ENCODE peak calls at places on chromosomes 1 and 21, in seven cellular contexts. R is A549, O is ovary, I is tibial nerve, H is esophagus muscularis mucosa, E is H1, Y is stomach. S is an unnamed sample.

GRCh38 chr1:21139601-21140000 is 37.1 kb downstream of the EIF4G3 start:
- DNase-seq in R (no peak), O (no peak), I (peak), H (no peak), E (no peak), Y (no peak), S (no peak)

GRCh38 chr1:61051455-61052392 is 30.6 kb upstream of the NFIA start:
- DNase-seq in R (no peak), O (peak), I (peak), H (no peak), E (no peak), Y (no peak), S (no peak)

GRCh38 chr21:46069719-46070279 is 28.1 kb upstream of the COL6A2 start:
- DNase-seq in R (no peak), O (peak), I (no peak), H (no peak), E (no peak), Y (no peak), S (no peak)

GRCh38 chr1:231041705-231042261 is 1.7 kb upstream of the FAM89A start:
- DNase-seq in R (no peak), O (no peak), I (no peak), H (no peak), E (no peak), Y (no peak), S (no peak)

GRCh38 chr1:197464039-197464438 is 196.0 kb downstream of the CRB1 start:
- DNase-seq in R (no peak), O (peak), I (peak), H (no peak), E (no peak), Y (no peak), S (peak)

GRCh38 chr1:44170281-44170823 is 28.9 kb upstream of the KLF18 start:
- DNase-seq in R (no peak), O (no peak), I (no peak), H (no peak), E (no peak), Y (no peak), S (no peak)

GRCh38 chr1:220226752-220227151 is 45.5 kb downstream of the RAB3GAP2 start:
- DNase-seq in R (no peak), O (no peak), I (no peak), H (no peak), E (no peak), Y (no peak), S (no peak)

GRCh38 chr1:7407980-7408770 is 362.9 kb upstream of the VAMP3 start:
- DNase-seq in R (no peak), O (peak), I (no peak), H (peak), E (no peak), Y (peak), S (no peak)

GRCh38 chr1:47443530-47444316 is 5.9 kb downstream of the FOXD2 start:
- DNase-seq in R (no peak), O (no peak), I (no peak), H (no peak), E (no peak), Y (no peak), S (no peak)

GRCh38 chr1:202998836-202999750 is 8.1 kb upstream of the TMEM183A start:
- DNase-seq in R (peak), O (peak), I (peak), H (no peak), E (no peak), Y (peak), S (peak)

GRCh38 chr1:55700359-55701130 is 485.4 kb upstream of the USP24 start:
- DNase-seq in R (no peak), O (no peak), I (no peak), H (no peak), E (no peak), Y (no peak), S (no peak)

GRCh38 chr1:169001353-169001752 is 105.1 kb upstream of the ATP1B1 start:
- DNase-seq in R (no peak), O (no peak), I (no peak), H (no peak), E (no peak), Y (no peak), S (no peak)

GRCh38 chr1:169009666-169010065 is 96.8 kb upstream of the ATP1B1 start:
- DNase-seq in R (no peak), O (no peak), I (no peak), H (no peak), E (no peak), Y (no peak), S (no peak)

GRCh38 chr1:169005776-169006175 is 100.7 kb upstream of the ATP1B1 start:
- DNase-seq in R (no peak), O (no peak), I (no peak), H (no peak), E (no peak), Y (no peak), S (no peak)

DNA sequence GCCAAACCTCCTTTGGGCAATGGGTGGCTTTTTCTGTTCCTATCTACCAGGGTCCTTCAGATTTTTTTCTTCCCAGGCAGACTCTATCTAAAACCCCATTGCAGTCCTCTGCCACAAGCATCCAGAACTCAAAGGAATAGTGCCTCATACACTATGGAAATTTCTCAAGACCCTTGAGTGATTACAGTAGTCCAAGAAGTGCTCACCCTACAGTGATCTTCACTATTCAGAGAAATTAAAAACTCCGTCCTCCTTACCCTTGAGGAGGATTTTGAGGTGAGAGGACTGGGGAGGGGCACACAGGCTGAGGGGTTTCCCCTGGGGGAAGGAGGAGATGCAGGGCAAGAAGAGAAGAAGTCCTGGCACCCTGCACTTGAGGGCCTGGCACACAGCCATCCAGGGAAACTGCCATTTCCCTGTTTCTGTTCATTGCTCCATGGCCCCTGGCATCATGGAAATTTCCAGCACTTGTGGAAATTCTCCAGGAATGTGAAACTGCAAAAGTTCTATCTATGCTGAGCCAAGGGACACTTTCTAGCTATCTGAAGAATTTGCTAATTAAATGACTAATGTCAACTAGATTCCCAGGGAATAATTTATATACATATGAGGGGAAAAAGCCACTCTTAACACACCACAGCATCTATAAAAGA is 102.5 kb upstream of the ATP1B1 start:
- DNase-seq in R (peak), O (no peak), I (no peak), H (no peak), E (no peak), Y (peak), S (no peak)
- TF ChIP-seq EP300 in R (no peak), O (no peak), I (no peak), H (no peak), E (no peak), Y (no peak), S (peak)

GRCh38 chr1:172637522-172637921 is 21.4 kb upstream of the FASLG start:
- DNase-seq in R (no peak), O (no peak), I (no peak), H (no peak), E (no peak), Y (no peak), S (peak)

GRCh38 chr1:172638249-172638648 is 20.7 kb upstream of the FASLG start:
- DNase-seq in R (no peak), O (no peak), I (no peak), H (no peak), E (no peak), Y (no peak), S (no peak)

GRCh38 chr1:172641492-172641891 is 17.4 kb upstream of the FASLG start:
- DNase-seq in R (no peak), O (no peak), I (no peak), H (no peak), E (no peak), Y (no peak), S (no peak)

GRCh38 chr1:172640146-172640545 is 18.8 kb upstream of the FASLG start:
- DNase-seq in R (no peak), O (no peak), I (no peak), H (no peak), E (no peak), Y (no peak), S (no peak)

DNA sequence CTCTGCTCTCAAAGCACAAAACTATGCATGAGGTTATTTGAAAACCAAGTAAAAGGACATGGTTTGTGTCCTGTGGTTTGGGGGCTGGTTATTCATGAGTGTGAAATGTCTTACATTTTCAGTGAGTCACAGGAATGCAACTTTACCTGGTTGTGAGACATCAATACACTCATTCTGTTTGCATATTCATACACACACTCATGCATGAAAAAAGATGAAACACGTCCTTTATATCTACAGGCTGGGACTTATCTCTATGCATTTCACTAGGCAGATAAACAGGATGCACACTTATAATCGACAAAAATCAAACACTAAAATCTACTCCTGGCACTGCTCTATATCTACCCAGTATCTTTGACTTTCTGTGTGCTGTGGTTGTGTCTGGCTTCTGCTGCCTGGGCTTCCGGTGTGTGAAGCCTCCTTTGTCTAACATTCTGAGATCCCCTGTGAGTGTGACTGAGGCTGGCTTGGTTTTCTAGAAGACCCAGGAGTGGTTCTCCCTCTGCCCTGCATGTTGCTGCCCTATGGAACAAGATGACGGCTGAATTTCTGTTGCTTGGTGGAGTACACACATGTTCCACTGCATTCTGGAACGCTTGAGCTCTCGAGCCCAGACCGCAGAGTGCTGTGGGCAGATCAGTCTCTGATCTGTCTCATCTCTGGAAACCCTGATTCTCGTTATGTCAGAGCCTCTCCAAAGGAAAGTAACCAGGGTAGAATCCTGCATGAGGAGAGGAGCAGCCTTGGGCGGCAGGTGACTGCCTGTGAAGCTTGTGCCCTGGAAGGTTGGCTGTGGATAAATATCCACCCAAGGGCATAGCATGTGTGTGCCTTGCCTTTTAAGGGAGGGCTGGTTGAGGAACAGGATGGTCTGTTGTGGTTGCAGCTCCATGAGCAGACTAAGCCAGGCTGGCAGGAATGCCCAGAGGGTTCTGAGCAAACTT is 19.7 kb upstream of the FASLG start:
- DNase-seq in R (peak), O (no peak), I (no peak), H (no peak), E (no peak), Y (no peak), S (peak)
- TF ChIP-seq EP300 in R (no peak), O (no peak), I (no peak), H (no peak), E (no peak), Y (no peak), S (no peak)

GRCh38 chr1:40315239-40315794 is 1.8 kb downstream of the COL9A2 start:
- DNase-seq in R (peak), O (peak), I (peak), H (peak), E (peak), Y (peak), S (peak)
- TF ChIP-seq EP300 in R (no peak), O (no peak), I (peak), H (no peak), E (no peak), Y (no peak), S (peak)

GRCh38 chr1:167202049-167202448 is 18.6 kb upstream of the POU2F1 start:
- DNase-seq in R (no peak), O (no peak), I (no peak), H (no peak), E (no peak), Y (no peak), S (no peak)
- TF ChIP-seq EP300 in R (no peak), O (no peak), I (no peak), H (no peak), E (no peak), Y (no peak), S (no peak)

GRCh38 chr1:206890690-206891089 is 6.6 kb upstream of the IL24 start:
- DNase-seq in R (peak), O (no peak), I (no peak), H (no peak), E (no peak), Y (no peak), S (no peak)
- TF ChIP-seq EP300 in R (peak), O (no peak), I (peak), H (no peak), E (no peak), Y (no peak), S (no peak)

GRCh38 chr1:37726191-37726590 is 33.9 kb downstream of the CDCA8 start:
- DNase-seq in R (no peak), O (no peak), I (no peak), H (no peak), E (no peak), Y (no peak), S (no peak)

GRCh38 chr1:37728416-37728815 is 36.1 kb downstream of the CDCA8 start:
- DNase-seq in R (no peak), O (no peak), I (no peak), H (no peak), E (no peak), Y (no peak), S (no peak)

GRCh38 chr1:37727186-37727585 is 34.9 kb downstream of the CDCA8 start:
- DNase-seq in R (no peak), O (no peak), I (no peak), H (no peak), E (no peak), Y (no peak), S (no peak)

GRCh38 chr1:37724575-37724974 is 32.3 kb downstream of the CDCA8 start:
- DNase-seq in R (no peak), O (no peak), I (no peak), H (no peak), E (no peak), Y (no peak), S (no peak)

DNA sequence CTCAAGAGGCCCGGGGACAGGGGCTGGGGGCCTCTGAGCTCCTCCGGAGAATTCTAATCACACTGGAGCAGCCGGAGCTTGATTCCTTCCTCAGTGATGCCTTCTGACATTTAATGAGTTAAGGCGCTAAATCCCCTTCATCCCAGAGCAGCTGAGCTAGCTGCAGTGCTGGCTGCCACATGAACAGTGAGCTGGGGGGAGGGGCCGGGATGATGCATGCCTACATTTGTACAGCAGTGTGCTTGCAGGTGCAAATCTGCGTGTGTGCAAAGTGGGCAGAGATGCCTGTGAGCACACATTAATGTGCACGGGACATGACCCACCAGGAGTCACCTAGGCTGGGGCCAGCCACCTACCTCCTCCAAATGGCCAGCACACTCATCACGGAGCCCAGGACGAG is 34.4 kb downstream of the CDCA8 start:
- DNase-seq in R (no peak), O (no peak), I (no peak), H (no peak), E (no peak), Y (no peak), S (no peak)
- TF ChIP-seq EP300 in R (no peak), O (no peak), I (no peak), H (no peak), E (no peak), Y (no peak), S (no peak)

DNA sequence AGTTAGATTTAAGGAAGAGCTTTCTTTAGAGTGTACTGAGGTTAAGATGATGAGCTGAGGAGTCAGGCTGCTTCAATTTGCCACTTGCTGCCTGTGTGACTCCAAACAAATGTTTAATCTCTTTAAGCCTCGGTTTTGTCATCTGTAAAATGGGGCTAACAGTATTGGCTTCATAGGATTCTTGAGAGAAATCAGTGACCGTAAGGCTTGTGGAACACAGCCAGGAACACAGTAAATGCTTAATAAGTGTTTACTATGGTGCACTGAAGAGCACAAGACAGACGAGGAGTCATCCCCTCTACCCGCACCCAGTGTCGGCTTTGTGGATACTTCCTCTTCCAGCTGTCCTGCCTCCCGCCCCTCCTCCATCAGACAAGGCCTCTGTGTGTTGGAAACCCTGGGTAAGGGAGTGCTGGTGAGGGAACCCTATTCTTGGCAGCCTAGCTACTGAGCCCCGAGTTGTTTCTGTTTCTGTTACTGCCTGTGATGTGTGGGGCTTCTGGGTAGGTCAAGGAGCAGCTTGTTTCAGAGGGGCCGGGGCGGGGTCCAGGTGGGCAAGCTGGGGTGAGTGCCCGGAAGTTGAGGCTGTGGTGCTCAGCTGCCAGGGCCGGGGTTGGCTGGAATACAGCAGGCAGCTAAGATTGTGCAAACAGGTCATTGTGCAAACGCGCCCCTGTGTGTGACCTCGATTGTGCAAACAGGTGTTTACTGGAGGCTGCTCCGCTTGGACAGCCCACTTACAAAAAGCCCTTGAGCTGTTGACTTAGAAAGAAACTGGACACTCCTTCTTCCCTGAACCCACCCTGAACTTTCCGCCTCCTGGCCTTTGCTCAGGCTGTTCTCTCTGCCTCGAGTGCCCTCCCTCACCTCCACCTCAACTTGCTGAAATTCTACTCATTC is 4.0 kb upstream of the CSF3R start:
- DNase-seq in R (peak), O (no peak), I (peak), H (no peak), E (no peak), Y (peak), S (peak)
- TF ChIP-seq EP300 in R (peak), O (no peak), I (peak), H (no peak), E (no peak), Y (no peak), S (peak)

DNA sequence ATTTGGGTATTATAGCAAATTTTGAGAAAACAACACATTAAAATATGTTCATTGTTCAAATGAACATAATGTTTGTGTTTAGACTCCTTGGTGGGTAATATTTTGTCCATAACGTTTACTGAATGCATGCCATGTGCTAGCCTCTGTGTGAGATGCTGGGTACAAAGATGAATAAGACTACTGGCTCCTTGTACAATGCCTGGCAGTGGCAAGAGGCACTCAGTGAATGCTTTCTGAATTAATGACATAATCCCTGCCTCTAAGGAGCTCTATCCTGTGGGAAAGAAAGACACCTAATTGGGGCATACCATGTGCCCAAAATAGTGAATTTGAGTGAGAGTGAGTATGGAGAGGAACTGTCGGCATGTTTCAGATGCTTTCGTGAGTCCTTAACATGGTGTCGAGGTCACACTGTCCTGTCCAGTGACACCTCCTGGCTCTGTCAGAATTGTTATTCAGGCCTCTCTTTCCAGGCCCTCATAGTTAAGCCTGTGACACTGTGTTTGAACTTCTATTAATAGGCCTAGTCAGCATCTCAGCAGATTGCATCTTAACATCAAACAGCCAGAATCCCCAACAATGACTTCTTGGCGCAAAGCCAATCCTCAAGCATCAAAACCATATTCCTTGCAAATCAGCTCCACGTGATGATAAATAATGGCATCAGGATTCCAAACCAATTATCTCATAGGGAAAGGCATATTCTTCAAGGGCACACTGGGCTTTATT is 32.8 kb upstream of the S1PR1 start:
- DNase-seq in R (no peak), O (no peak), I (no peak), H (no peak), E (no peak), Y (no peak), S (no peak)
- TF ChIP-seq EP300 in R (no peak), O (no peak), I (no peak), H (no peak), E (no peak), Y (no peak), S (no peak)

S was measured in HepG2.